ENCODE peak calls at places on chromosomes 1 and 21, in four cellular contexts. M, J, Y and D are unnamed samples.

GRCh38 chr1:35171579-35171978 is 21.4 kb downstream of the SFPQ start:
- DNase-seq in M (no peak), J (no peak), Y (no peak), D (no peak)

GRCh38 chr21:26405071-26405470 is 168.0 kb downstream of the CYYR1 start:
- DNase-seq in M (peak), J (no peak), Y (peak), D (no peak)

GRCh38 chr1:187999973-188000372 is 1171.2 kb downstream of the PLA2G4A start:
- DNase-seq in M (no peak), J (no peak), Y (peak), D (no peak)

GRCh38 chr1:119040906-119041305 is 52.8 kb upstream of the TBX15 start:
- DNase-seq in M (no peak), J (no peak), Y (no peak), D (no peak)

GRCh38 chr1:29518183-29518835 is 282.0 kb downstream of the PTPRU start:
- DNase-seq in M (no peak), J (no peak), Y (no peak), D (no peak)

GRCh38 chr1:43969746-43970466 is at the start of gene DPH2:
- DNase-seq in M (peak), J (peak), Y (peak), D (no peak)

GRCh38 chr1:114278911-114279310 is 125.2 kb upstream of the SYT6 start:
- DNase-seq in M (no peak), J (no peak), Y (no peak), D (no peak)

GRCh38 chr1:193019442-193020026 is 39.6 kb downstream of the UCHL5 start:
- DNase-seq in M (peak), J (peak), Y (peak), D (peak)

GRCh38 chr1:111008031-111008430 is 44.3 kb upstream of the LRIF1 start:
- DNase-seq in M (no peak), J (no peak), Y (no peak), D (no peak)

GRCh38 chr1:50968884-50969610 is 998 bp upstream of the CDKN2C start:
- DNase-seq in M (no peak), J (peak), Y (peak), D (no peak)

GRCh38 chr1:196877964-196878363 is 9.9 kb upstream of the CFHR4 start:
- DNase-seq in M (peak), J (peak), Y (no peak), D (no peak)

GRCh38 chr1:176815621-176816020 is 348.9 kb downstream of the ASTN1 start:
- DNase-seq in M (no peak), J (no peak), Y (no peak), D (no peak)

GRCh38 chr1:84715620-84716019 is 25.4 kb upstream of the SSX2IP start:
- DNase-seq in M (no peak), J (peak), Y (no peak), D (no peak)

GRCh38 chr1:84711091-84711490 is 20.8 kb upstream of the SSX2IP start:
- DNase-seq in M (no peak), J (no peak), Y (no peak), D (no peak)

GRCh38 chr1:84709175-84709574 is 18.9 kb upstream of the SSX2IP start:
- DNase-seq in M (no peak), J (no peak), Y (no peak), D (no peak)

GRCh38 chr1:84708031-84708430 is 17.8 kb upstream of the SSX2IP start:
- DNase-seq in M (no peak), J (no peak), Y (no peak), D (no peak)

DNA sequence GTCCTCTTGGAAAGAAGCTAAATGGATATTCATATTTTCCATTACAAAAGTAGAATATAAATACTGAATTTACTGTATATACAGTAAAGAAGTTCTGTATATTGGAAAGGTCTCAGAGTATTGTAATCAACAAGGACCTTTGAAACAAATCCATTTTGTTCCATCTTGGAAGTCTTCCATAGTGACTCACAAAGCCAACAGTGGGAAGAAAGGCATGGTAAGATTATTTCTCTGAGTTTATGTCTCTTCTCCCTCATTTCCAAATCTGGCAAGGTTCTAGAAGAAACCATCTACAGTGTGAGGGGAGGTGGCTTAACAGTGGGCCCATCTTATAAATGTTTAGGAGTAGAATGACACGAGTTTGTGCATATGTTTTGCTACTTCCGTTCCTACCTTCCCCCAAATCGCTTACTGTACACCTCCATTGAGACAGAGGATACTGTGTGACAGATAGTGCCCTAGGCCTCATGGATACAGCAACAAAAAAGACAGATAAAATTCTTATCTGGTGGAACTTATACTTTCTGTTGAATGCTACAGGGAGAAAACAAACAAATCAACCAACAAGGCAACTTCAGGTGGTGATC is 22.1 kb upstream of the SSX2IP start:
- DNase-seq in M (peak), J (no peak), Y (peak), D (no peak)
- H3K4me2 ChIP-seq in M (peak), J (no peak), Y (peak), D (no peak)

DNA sequence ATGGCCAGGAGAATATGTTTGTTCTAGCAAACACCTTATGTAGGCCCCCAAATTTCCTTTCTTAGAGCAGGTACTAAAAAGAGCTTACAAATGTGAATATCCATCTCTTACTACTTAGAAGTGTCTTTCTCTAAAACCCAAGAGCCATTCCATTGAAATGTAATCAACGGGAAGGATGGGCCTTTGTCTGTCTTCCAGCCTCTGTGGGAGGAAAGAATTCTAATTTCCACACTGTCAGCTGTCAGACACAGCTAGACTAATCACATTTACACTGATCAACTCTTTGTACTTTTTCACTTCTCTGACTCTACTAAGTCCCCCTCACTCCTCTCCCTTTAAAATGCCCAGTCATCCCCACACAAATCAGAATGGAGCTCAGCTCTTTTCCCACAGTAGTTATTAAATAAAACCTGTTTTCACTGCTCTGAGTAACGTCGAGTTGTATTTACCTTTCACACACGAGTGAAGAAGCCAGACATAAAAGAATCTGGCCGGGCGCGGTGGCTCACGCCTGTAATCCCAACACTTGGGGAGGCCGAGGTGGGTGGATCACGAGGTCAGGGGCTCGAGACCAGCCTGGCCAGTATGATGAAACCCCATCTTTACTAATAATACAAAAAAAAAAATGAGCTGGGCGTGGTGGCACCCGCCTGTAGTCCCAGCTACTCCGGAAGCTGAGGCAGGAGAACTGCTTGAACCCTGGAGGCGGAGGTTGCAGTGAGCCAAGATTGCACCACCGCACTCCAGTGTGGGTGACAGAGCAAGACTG is 13.4 kb downstream of the ZBTB8OS start:
- DNase-seq in M (peak), J (peak), Y (peak), D (no peak)
- H3K27ac ChIP-seq in M (no peak), J (peak), Y (peak), D (no peak)

DNA sequence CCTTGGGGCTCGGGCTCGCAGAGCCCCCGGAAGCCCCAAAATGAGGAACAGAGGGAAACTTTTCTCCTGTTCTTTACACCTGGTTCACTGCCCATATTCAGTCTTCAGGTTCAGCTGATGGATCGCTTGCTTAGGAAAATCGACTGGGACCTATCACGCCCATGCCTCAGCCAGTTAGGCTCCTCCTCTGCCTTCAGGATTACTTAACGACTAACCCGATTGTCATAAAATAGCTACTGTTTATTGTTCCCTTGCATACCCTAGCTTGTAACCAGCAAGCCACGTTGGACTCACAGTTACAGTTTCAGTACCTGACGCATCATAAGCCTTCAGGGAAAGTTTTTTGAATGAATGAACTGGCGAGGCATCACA is 692 bp downstream of the TARDBP start:
- DNase-seq in M (peak), J (no peak), Y (peak), D (no peak)
- H3K4me2 ChIP-seq in M (peak), J (peak), Y (peak), D (peak)

GRCh38 chr1:91570105-91570448 is 69.4 kb downstream of the CDC7 start:
- DNase-seq in M (no peak), J (no peak), Y (no peak), D (no peak)
- H3K27ac ChIP-seq in M (peak), J (no peak), Y (peak), D (peak)

GRCh38 chr21:34156957-34157356 is 83.6 kb downstream of the MRPS6 start:
- DNase-seq in M (no peak), J (no peak), Y (no peak), D (no peak)
- H3K4me2 ChIP-seq in M (no peak), J (no peak), Y (no peak), D (no peak)

DNA sequence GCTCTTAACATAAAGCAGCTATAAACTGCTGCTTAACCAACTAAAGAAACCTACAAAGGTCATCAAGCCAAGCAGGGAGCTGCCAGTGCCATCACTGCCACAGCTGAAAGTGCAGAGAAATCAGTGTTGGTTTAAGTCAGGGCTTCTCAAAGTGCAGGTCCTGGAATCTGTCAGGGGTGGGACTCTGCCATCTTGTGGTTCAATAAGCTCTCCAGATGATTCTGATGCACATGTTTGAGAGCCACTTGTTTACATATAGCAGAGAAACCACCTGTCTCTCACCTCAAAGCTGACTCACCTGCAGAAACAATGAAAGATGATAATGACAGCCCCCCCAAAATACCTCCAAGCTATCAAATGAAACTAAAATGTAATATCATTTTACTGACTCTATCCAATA is 49.3 kb downstream of the SH3GLB1 start:
- DNase-seq in M (no peak), J (peak), Y (peak), D (no peak)
- H3K27ac ChIP-seq in M (no peak), J (no peak), Y (no peak), D (no peak)

GRCh38 chr1:2384941-2385481 is 6.3 kb downstream of the MORN1 start:
- DNase-seq in M (no peak), J (no peak), Y (no peak), D (no peak)
- H3K4me2 ChIP-seq in M (no peak), J (no peak), Y (no peak), D (no peak)

DNA sequence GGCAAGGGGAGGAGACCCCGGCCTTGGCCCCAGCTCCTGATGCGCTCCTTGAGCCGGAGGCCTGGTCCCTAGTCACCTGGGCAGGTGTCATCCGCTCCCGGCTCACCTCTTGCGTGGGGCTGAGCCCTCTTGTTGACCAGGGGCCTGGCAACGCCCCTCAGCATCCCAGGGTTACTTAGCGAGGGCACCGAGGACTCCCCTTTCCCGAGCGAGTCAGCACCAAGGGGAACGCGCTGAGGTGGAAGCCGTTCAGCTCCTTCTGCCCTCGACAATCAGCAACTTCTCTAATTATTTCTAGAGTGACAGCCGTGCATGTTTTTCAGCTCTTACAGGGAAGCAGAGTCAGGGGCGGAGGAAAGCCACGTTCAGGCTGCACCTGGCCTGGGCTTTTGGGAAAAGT is 522 bp downstream of the SLC45A1 start:
- DNase-seq in M (no peak), J (peak), Y (no peak), D (no peak)
- H3K27ac ChIP-seq in M (no peak), J (no peak), Y (no peak), D (no peak)

GRCh38 chr1:17013598-17014320 is 2.0 kb upstream of the ATP13A2 start:
- DNase-seq in M (peak), J (peak), Y (no peak), D (no peak)
- H3K4me2 ChIP-seq in M (peak), J (peak), Y (no peak), D (no peak)

GRCh38 chr1:180969429-180969828 is 53.2 kb downstream of the STX6 start:
- DNase-seq in M (no peak), J (no peak), Y (no peak), D (no peak)

GRCh38 chr1:180964609-180965008 is 51.9 kb downstream of the KIAA1614 start:
- DNase-seq in M (no peak), J (no peak), Y (no peak), D (no peak)

GRCh38 chr1:180967558-180967957 is 54.9 kb downstream of the KIAA1614 start:
- DNase-seq in M (no peak), J (no peak), Y (no peak), D (no peak)

GRCh38 chr1:180966310-180966709 is 53.6 kb downstream of the KIAA1614 start:
- DNase-seq in M (no peak), J (no peak), Y (no peak), D (no peak)

GRCh38 chr1:180966744-180967536 is 54.2 kb downstream of the KIAA1614 start:
- DNase-seq in M (no peak), J (peak), Y (no peak), D (no peak)
- H3K27ac ChIP-seq in M (no peak), J (no peak), Y (no peak), D (no peak)